ENCODE peak calls at places on chromosomes 4 and X, in eight cellular contexts. U is aorta, N is Caco-2, S is foreskin fibroblast, P is fibroblast of pulmonary artery, B is bronchial epithelial cell, G is tibial nerve, I is H7. A is an unnamed sample.

GRCh38 chrX:155744534-155744933 is 131.8 kb upstream of the TMLHE start:
- DNase-seq in N (no peak), U (no peak), G (no peak), I (no peak), B (no peak), S (no peak), P (no peak), A (no peak)

GRCh38 chr4:26525136-26525535 is 34.9 kb upstream of the CCKAR start:
- DNase-seq in P (peak), S (peak), G (no peak), B (peak), U (no peak), I (no peak), N (no peak), A (no peak)

GRCh38 chrX:119189586-119189985 is 46.5 kb upstream of the PGRMC1 start:
- DNase-seq in N (no peak), B (no peak), G (peak), I (no peak), S (peak), P (peak), U (no peak), A (peak)

GRCh38 chr4:152500798-152501434 is 35.0 kb downstream of the FBXW7 start:
- DNase-seq in P (peak), G (no peak), S (peak), I (peak), U (no peak), B (peak), N (peak), A (peak)

GRCh38 chr4:187158003-187158402 is 434.3 kb upstream of the FAT1 start:
- DNase-seq in U (no peak), P (no peak), N (no peak), S (no peak), I (no peak), G (no peak), B (no peak), A (no peak)

GRCh38 chrX:103726477-103726876 is 15.8 kb downstream of the TMEM31 start:
- DNase-seq in U (no peak), G (no peak), S (no peak), P (no peak), I (no peak), B (no peak), N (no peak), A (no peak)

GRCh38 chr4:106201373-106201772 is 114.6 kb downstream of the TBCK start:
- DNase-seq in B (peak), S (peak), I (no peak), U (no peak), N (no peak), P (peak), G (no peak), A (no peak)

GRCh38 chrX:30654989-30655607 is 1.9 kb downstream of the GK start:
- DNase-seq in S (peak), B (peak), P (no peak), U (no peak), G (no peak), I (no peak), N (no peak), A (no peak)

GRCh38 chrX:113644426-113644825 is 803.8 kb upstream of the AMOT start:
- DNase-seq in G (no peak), I (no peak), B (peak), S (peak), N (no peak), U (no peak), P (peak), A (peak)

GRCh38 chr4:85919488-85919887 is 440.4 kb downstream of the MAPK10 start:
- DNase-seq in I (no peak), P (no peak), N (no peak), G (no peak), U (no peak), S (no peak), B (no peak), A (no peak)

GRCh38 chr4:140448162-140448561 is 20.7 kb upstream of the CLGN start:
- DNase-seq in U (no peak), G (no peak), I (no peak), S (no peak), N (no peak), B (peak), P (no peak), A (no peak)

GRCh38 chr4:22179124-22179874 is 230.7 kb upstream of the KCNIP4 start:
- DNase-seq in S (peak), P (peak), B (peak), I (no peak), G (no peak), U (no peak), N (no peak), A (peak)

GRCh38 chr4:121711263-121712000 is 14.7 kb upstream of the ANXA5 start:
- DNase-seq in N (peak), P (peak), U (peak), S (peak), G (peak), B (peak), I (peak), A (peak)

GRCh38 chr4:6475492-6476020 is 3.1 kb upstream of the PPP2R2C start:
- DNase-seq in B (no peak), P (no peak), G (no peak), U (no peak), S (no peak), I (no peak), N (no peak), A (no peak)

GRCh38 chr4:56681158-56681848 is at the start of gene HOPX:
- DNase-seq in I (no peak), G (no peak), U (no peak), N (peak), S (peak), P (peak), B (peak), A (no peak)

GRCh38 chrX:111869639-111870034 is 6.3 kb upstream of the TRPC5OS start:
- DNase-seq in P (peak), I (peak), B (peak), N (peak), U (no peak), G (no peak), S (no peak), A (peak)

GRCh38 chr4:101938836-101939235 is 148.3 kb downstream of the BANK1 start:
- DNase-seq in U (no peak), G (no peak), B (no peak), P (no peak), I (no peak), N (no peak), S (no peak), A (no peak)

GRCh38 chr4:55321707-55322264 is 24.3 kb upstream of the SRD5A3 start:
- DNase-seq in I (peak), S (peak), U (no peak), B (peak), N (peak), P (peak), G (peak), A (peak)

GRCh38 chrX:106672527-106672926 is 54.0 kb upstream of the RNF128 start:
- DNase-seq in G (no peak), I (no peak), U (no peak), N (no peak), S (no peak), P (no peak), B (peak), A (no peak)

GRCh38 chr4:185892165-185892564 is 80.2 kb upstream of the SORBS2 start:
- DNase-seq in I (no peak), G (no peak), B (peak), P (no peak), S (no peak), U (no peak), N (no peak), A (no peak)

GRCh38 chr4:53043900-53044650 is 182.0 kb downstream of the RASL11B start:
- DNase-seq in U (no peak), N (peak), I (no peak), B (peak), S (no peak), P (no peak), G (no peak), A (no peak)
- H3K4me3 ChIP-seq in U (no peak), N (no peak), I (no peak), B (no peak), S (no peak), P (no peak), G (no peak), A (no peak)

GRCh38 chr4:169795585-169795984 is 37.8 kb upstream of the HPF1 start:
- DNase-seq in U (no peak), I (no peak), G (no peak), N (no peak), S (peak), P (peak), B (peak), A (no peak)

GRCh38 chr4:169791064-169791463 is 33.3 kb upstream of the HPF1 start:
- DNase-seq in I (no peak), U (no peak), S (no peak), B (peak), G (no peak), P (no peak), N (no peak), A (no peak)

DNA sequence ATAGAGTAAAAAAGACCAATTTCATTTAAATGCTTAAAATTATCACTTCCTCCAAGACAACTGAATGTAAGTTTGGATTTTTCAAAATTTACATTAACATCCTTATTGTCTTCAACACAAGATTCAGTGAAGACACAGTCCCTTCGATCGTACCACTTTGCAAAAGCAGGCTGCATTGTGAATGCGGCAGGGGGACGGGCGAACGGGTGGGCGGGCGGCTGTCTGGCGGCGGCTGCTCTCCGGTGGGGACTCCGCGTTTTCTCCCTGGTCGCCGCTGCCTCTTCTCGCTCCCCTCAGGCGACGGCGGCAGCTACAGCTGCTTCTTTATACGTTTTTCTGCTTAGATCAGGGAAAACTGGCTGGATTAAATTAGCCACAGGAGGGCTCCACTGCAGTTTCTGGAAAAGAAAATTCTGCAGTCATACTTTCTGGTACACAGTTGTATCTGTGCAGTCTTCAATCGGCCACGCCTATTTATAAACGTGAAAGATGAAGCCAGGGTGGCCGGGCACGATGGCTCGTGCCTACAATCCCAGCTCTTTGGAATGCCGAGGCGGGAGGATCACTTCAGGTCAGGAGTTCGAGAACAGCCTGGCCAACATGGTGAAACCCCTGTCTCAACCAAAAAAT is 33.9 kb upstream of the HPF1 start:
- DNase-seq in U (peak), G (peak), P (peak), N (peak), S (peak), I (peak), B (peak), A (peak)
- H3K4me3 ChIP-seq in U (no peak), G (peak), P (peak), N (no peak), S (peak), I (peak), B (peak), A (peak)

DNA sequence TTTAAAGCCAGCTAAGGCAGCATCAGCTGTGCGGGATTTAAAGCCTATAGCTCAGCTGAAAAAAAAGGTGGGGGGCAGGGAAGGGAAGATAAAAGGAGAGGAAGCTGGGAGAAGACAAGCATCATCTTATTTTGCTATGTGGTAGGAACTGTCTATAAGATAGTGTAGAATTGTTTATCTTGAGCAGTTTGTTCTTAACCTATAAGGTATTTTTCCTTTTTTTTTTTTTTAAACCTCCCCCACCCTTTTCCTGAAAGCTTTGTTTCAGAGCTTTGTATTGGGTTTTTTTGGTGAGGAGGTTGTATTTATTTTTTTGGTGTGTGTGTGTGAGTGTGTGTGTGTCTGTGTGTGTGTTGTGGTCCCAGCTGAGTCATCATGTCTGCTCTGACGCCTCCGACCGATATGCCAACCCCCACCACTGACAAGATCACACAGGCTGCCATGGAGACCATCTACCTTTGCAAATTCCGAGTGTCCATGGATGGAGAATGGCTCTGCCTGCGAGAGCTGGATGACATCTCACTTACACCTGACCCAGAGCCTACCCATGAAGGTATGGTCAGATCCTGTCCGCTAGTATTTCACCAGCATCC is 531 bp downstream of the RUFY3 start:
- DNase-seq in G (no peak), P (peak), I (no peak), N (no peak), S (peak), B (no peak), U (no peak), A (no peak)
- H3K4me3 ChIP-seq in G (peak), P (peak), I (no peak), N (no peak), S (peak), B (no peak), U (peak), A (peak)

GRCh38 chr4:40581254-40582140 is 48.2 kb downstream of the RBM47 start:
- DNase-seq in N (no peak), G (no peak), I (no peak), B (no peak), S (no peak), P (no peak), U (no peak), A (no peak)
- H3K4me3 ChIP-seq in N (no peak), G (no peak), I (no peak), B (no peak), S (no peak), P (no peak), U (no peak), A (no peak)

GRCh38 chrX:134694935-134695334 is 36.7 kb upstream of the PLAC1 start:
- DNase-seq in I (no peak), S (no peak), N (no peak), B (no peak), U (no peak), P (no peak), G (no peak), A (no peak)
- H3K4me3 ChIP-seq in I (no peak), S (no peak), N (no peak), B (no peak), U (no peak), P (no peak), G (no peak), A (no peak)

GRCh38 chr4:76801621-76802545 is 96.1 kb downstream of the SOWAHB start:
- DNase-seq in P (no peak), I (peak), U (no peak), B (no peak), G (no peak), N (no peak), S (peak), A (no peak)
- H3K4me3 ChIP-seq in P (no peak), I (peak), U (no peak), B (no peak), G (peak), N (no peak), S (peak), A (no peak)

GRCh38 chr4:180057891-180058643 is 2185.1 kb upstream of the TENM3 start:
- DNase-seq in I (peak), S (peak), G (no peak), B (no peak), N (peak), U (peak), P (peak), A (no peak)

GRCh38 chr4:180059216-180059881 is 2183.9 kb upstream of the TENM3 start:
- DNase-seq in U (peak), B (no peak), G (no peak), N (peak), I (peak), S (peak), P (no peak), A (no peak)

GRCh38 chr4:180060159-180060889 is 2182.9 kb upstream of the TENM3 start:
- DNase-seq in S (peak), B (peak), U (no peak), G (no peak), I (peak), N (peak), P (no peak), A (no peak)

GRCh38 chr4:180057198-180057821 is 2185.9 kb upstream of the TENM3 start:
- DNase-seq in B (no peak), P (no peak), U (no peak), N (peak), S (peak), G (no peak), I (peak), A (no peak)

GRCh38 chr4:180058731-180059215 is 2184.4 kb upstream of the TENM3 start:
- DNase-seq in N (peak), S (peak), U (peak), P (peak), B (no peak), G (no peak), I (peak), A (no peak)
- H3K4me3 ChIP-seq in N (peak), S (peak), U (peak), P (peak), B (peak), G (peak), I (peak), A (peak)

DNA sequence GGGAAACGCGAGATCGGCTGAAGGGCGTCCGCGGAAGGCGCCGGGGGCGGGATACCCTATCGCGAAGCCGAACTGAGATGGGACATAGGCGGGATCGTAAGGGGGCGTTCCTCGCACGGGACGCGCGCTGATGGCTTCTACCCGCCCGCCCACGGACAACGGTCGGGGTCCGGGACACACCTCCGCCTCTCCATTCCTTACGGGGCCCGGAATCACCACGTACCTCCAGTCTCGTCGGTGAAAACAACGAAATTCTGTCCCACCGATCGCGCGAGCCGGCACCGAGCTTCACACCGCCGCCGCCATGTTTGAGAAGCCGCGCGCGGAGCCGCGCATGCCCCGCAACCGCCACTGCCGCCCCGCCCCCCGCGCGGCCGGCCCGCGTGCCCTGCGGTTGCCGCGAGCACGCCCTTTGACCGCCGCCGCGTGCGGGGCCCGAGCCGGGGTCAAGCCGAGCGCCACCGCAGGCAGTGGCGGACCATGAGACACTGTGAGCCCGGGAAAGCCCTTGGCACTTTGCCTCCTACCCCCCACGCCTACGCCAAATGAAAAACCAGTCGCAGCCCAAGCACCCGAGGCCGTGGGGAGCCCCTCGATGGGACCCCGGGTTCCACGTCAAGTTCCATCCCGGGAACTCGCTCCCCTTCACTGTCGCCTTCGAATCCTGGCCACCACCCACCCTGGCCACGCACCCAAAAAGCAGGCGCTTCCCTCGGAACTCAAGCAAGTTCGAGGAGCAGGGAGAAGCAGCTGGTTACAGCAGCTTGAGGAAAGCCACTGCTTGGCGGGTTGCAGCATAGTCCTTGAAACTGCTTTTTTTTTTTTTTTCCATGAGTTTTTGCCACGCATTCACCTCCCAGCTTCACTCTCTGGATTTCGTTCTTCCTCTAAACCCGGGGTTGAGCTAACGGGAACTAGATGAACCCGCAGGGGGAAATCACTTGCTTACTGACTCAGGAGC is at the start of gene SCML2:
- DNase-seq in S (peak), N (peak), B (no peak), U (peak), I (peak), P (peak), G (no peak), A (no peak)
- H3K4me3 ChIP-seq in S (peak), N (peak), B (peak), U (peak), I (peak), P (peak), G (peak), A (peak)

A was measured in skeletal muscle cell.